ENCODE peak calls at places on chromosomes 3 and 15, in nine cellular contexts. Q is iris pigment epithelial cell; X is T-helper 17 cell; P is activated CD8-positive, alpha-beta memory T cell treated with anti-CD3 and anti-CD28 coated beads for 48 hours; Z is dorsolateral prefrontal cortex; D is retina; O is GM12865; U is HuH-7; S is MM.1S. J is an unnamed sample.

GRCh38 chr3:184259878-184260570 is 1.3 kb downstream of the CAMK2N2 start:
- DNase-seq in U (peak), O (no peak), X (peak), Q (peak), D (peak), Z (no peak), P (no peak), S (peak), J (peak)

GRCh38 chr3:17500618-17501017 is 241.8 kb downstream of the TBC1D5 start:
- DNase-seq in D (no peak), X (no peak), O (no peak), Q (peak), S (no peak), Z (no peak), P (no peak), U (no peak), J (no peak)

GRCh38 chr3:134463676-134464611 is 21.8 kb downstream of the ANAPC13 start:
- DNase-seq in Z (no peak), Q (peak), S (no peak), D (peak), P (no peak), O (no peak), X (no peak), U (no peak), J (no peak)

GRCh38 chr15:69876556-69876955 is 221.2 kb downstream of the TLE3 start:
- DNase-seq in P (no peak), D (no peak), Q (no peak), U (no peak), X (no peak), Z (no peak), S (no peak), O (no peak), J (no peak)

GRCh38 chr3:98782826-98783500 is 19.8 kb downstream of the ST3GAL6 start:
- DNase-seq in P (no peak), X (no peak), S (no peak), D (no peak), Z (no peak), Q (no peak), U (no peak), O (peak), J (no peak)

GRCh38 chr15:40072216-40072990 is 33.4 kb upstream of the SRP14 start:
- DNase-seq in O (no peak), X (no peak), S (no peak), Q (no peak), Z (no peak), P (no peak), D (no peak), U (no peak), J (no peak)

GRCh38 chr3:177177670-177178295 is 19.5 kb downstream of the TBL1XR1 start:
- DNase-seq in X (no peak), U (no peak), O (no peak), Z (no peak), D (no peak), S (no peak), Q (no peak), P (no peak), J (no peak)

GRCh38 chr3:66047321-66048050 is 8.8 kb upstream of the MAGI1 start:
- DNase-seq in O (no peak), U (no peak), D (no peak), Q (peak), S (no peak), Z (no peak), X (no peak), P (no peak), J (no peak)

GRCh38 chr15:67127925-67128324 is 62.5 kb downstream of the SMAD3 start:
- DNase-seq in D (no peak), U (no peak), Q (peak), O (no peak), S (no peak), P (no peak), Z (no peak), X (no peak), J (no peak)

GRCh38 chr3:134917631-134918030 is 122.6 kb downstream of the EPHB1 start:
- DNase-seq in S (no peak), U (no peak), Q (no peak), Z (no peak), X (no peak), O (no peak), P (no peak), D (no peak), J (no peak)

GRCh38 chr3:37761043-37761442 is 100.6 kb upstream of the CTDSPL start:
- DNase-seq in P (no peak), Z (no peak), D (no peak), Q (no peak), O (no peak), S (no peak), X (no peak), U (no peak), J (no peak)

GRCh38 chr3:195245531-195245951 is 25.4 kb downstream of the XXYLT1 start:
- DNase-seq in P (no peak), S (no peak), X (no peak), Q (no peak), O (no peak), U (no peak), Z (no peak), D (no peak), J (no peak)

GRCh38 chr3:140455476-140455875 is 222.4 kb upstream of the TRIM42 start:
- DNase-seq in P (no peak), Q (no peak), X (no peak), D (peak), O (no peak), S (no peak), U (no peak), Z (no peak), J (no peak)

GRCh38 chr3:188489639-188490405 is 335.9 kb downstream of the LPP start:
- DNase-seq in Q (peak), O (peak), U (no peak), S (no peak), P (no peak), D (no peak), X (no peak), Z (no peak), J (no peak)

GRCh38 chr3:130843441-130843840 is 50.4 kb upstream of the ATP2C1 start:
- DNase-seq in X (no peak), Q (no peak), O (no peak), D (no peak), Z (no peak), U (no peak), P (no peak), S (no peak), J (no peak)

GRCh38 chr15:96360581-96361308 is 30.2 kb downstream of the NR2F2 start:
- DNase-seq in D (peak), Z (no peak), Q (no peak), S (no peak), X (no peak), O (no peak), P (no peak), U (no peak), J (no peak)

GRCh38 chr15:62739082-62739481 is 303.5 kb upstream of the TPM1 start:
- DNase-seq in D (no peak), P (no peak), Q (peak), Z (no peak), X (no peak), S (no peak), U (no peak), O (no peak), J (no peak)

GRCh38 chr3:14533457-14533958 is 6.6 kb downstream of the GRIP2 start:
- DNase-seq in O (no peak), Z (no peak), X (no peak), D (no peak), S (no peak), P (no peak), U (no peak), Q (no peak), J (no peak)

GRCh38 chr3:194989251-194989650 is 281.7 kb downstream of the XXYLT1 start:
- DNase-seq in U (no peak), X (no peak), Q (no peak), P (no peak), S (no peak), D (no peak), Z (no peak), O (no peak), J (no peak)

GRCh38 chr15:57634290-57634689 is 42.6 kb downstream of the MYZAP start:
- DNase-seq in P (no peak), S (no peak), X (no peak), O (no peak), Q (no peak), U (no peak), D (no peak), Z (no peak), J (no peak)

GRCh38 chr3:108053025-108053424 is 37.8 kb downstream of the CD47 start:
- DNase-seq in O (no peak), X (no peak), U (no peak), S (no peak), D (no peak), P (no peak), Q (no peak), Z (no peak), J (no peak)

GRCh38 chr3:140420621-140421357 is 257.1 kb upstream of the TRIM42 start:
- DNase-seq in U (no peak), O (no peak), X (no peak), Z (no peak), S (no peak), P (no peak), Q (peak), D (no peak), J (no peak)

GRCh38 chr3:64229903-64230302 is 4.6 kb upstream of the PRICKLE2 start:
- DNase-seq in D (no peak), Z (no peak), X (no peak), Q (peak), U (no peak), S (no peak), O (no peak), P (no peak), J (no peak)

GRCh38 chr3:174613173-174613572 is 246.0 kb upstream of the NAALADL2 start:
- DNase-seq in O (no peak), Q (no peak), P (no peak), S (no peak), D (no peak), X (no peak), Z (no peak), U (no peak), J (no peak)

GRCh38 chr3:48409291-48410201 is 20.3 kb downstream of the PLXNB1 start:
- DNase-seq in O (no peak), U (no peak), Q (no peak), Z (peak), S (no peak), X (peak), P (no peak), D (no peak), J (no peak)

J was measured in SK-N-DZ.